ENCODE peak calls at places on chromosomes 2 and 18, in six cellular contexts. L is epithelial cell of esophagus; G is psoas muscle; W is CD4-positive, alpha-beta memory T cell; C is NCI-H748 treated with DMSO at 0.1 percent for 48 hours; M is NCI-H1436. V is an unnamed sample.

GRCh38 chr18:11962586-11962985 is 18.7 kb upstream of the IMPA2 start:
- DNase-seq in L (no peak), G (no peak), W (no peak), C (no peak), M (no peak), V (no peak)

GRCh38 chr2:171390941-171391516 is 42.8 kb downstream of the METTL8 start:
- DNase-seq in L (peak), G (no peak), W (no peak), C (no peak), M (no peak), V (peak)

GRCh38 chr2:96923810-96924774 is 54.2 kb upstream of the SEMA4C start:
- DNase-seq in L (no peak), G (no peak), W (peak), C (no peak), M (no peak), V (no peak)

GRCh38 chr2:71930073-71930681 is 217.5 kb downstream of the CYP26B1 start:
- DNase-seq in L (no peak), G (no peak), W (no peak), C (no peak), M (peak), V (no peak)

GRCh38 chr2:83115606-83116005 is 1343.5 kb downstream of the SUCLG1 start:
- DNase-seq in L (no peak), G (no peak), W (no peak), C (no peak), M (no peak), V (peak)

GRCh38 chr2:17245921-17246320 is 272.3 kb downstream of the RAD51AP2 start:
- DNase-seq in L (no peak), G (no peak), W (no peak), C (no peak), M (no peak), V (no peak)

GRCh38 chr2:200786423-200786822 is 25.3 kb upstream of the BZW1 start:
- DNase-seq in L (peak), G (no peak), W (no peak), C (peak), M (no peak), V (no peak)

GRCh38 chr18:5275872-5276271 is 19.7 kb downstream of the ZBTB14 start:
- DNase-seq in L (no peak), G (no peak), W (no peak), C (no peak), M (no peak), V (no peak)

GRCh38 chr2:223465793-223466192 is 136.4 kb downstream of the SCG2 start:
- DNase-seq in L (peak), G (peak), W (no peak), C (no peak), M (no peak), V (peak)

GRCh38 chr2:240454031-240454901 is 18.8 kb downstream of the GPC1 start:
- DNase-seq in L (no peak), G (peak), W (no peak), C (no peak), M (no peak), V (no peak)

GRCh38 chr2:176174850-176175728 is 13.4 kb upstream of the HOXD1 start:
- DNase-seq in L (no peak), G (no peak), W (no peak), C (no peak), M (no peak), V (no peak)

GRCh38 chr2:135882415-135882814 is 6.2 kb upstream of the MCM6 start:
- DNase-seq in L (no peak), G (no peak), W (no peak), C (no peak), M (no peak), V (no peak)

GRCh38 chr2:36539631-36540030 is 58.3 kb downstream of the FEZ2 start:
- DNase-seq in L (peak), G (no peak), W (no peak), C (no peak), M (no peak), V (peak)

GRCh38 chr2:136243638-136244557 is 125.9 kb upstream of the CXCR4 start:
- DNase-seq in L (no peak), G (no peak), W (no peak), C (no peak), M (no peak), V (no peak)

GRCh38 chr2:235719146-235719942 is 225.5 kb downstream of the AGAP1 start:
- DNase-seq in L (no peak), G (no peak), W (no peak), C (no peak), M (no peak), V (no peak)

GRCh38 chr2:219461669-219462068 is 27.0 kb downstream of the SPEG start:
- DNase-seq in L (no peak), G (no peak), W (no peak), C (no peak), M (no peak), V (no peak)

GRCh38 chr2:96553176-96553956 is 16.8 kb downstream of the ARID5A start:
- DNase-seq in L (no peak), G (no peak), W (no peak), C (no peak), M (no peak), V (no peak)

GRCh38 chr2:80259292-80259691 is 45.3 kb downstream of the LRRTM1 start:
- DNase-seq in L (no peak), G (no peak), W (no peak), C (no peak), M (no peak), V (no peak)

GRCh38 chr18:62844850-62845643 is 129.7 kb downstream of the PHLPP1 start:
- DNase-seq in L (no peak), G (no peak), W (no peak), C (no peak), M (no peak), V (no peak)

GRCh38 chr2:159755014-159755413 is 42.7 kb downstream of the MARCHF7 start:
- DNase-seq in L (no peak), G (no peak), W (no peak), C (no peak), M (no peak), V (no peak)

GRCh38 chr2:178449700-178450573 is 1.0 kb downstream of the PRKRA start:
- DNase-seq in L (peak), G (no peak), W (peak), C (no peak), M (no peak), V (peak)

GRCh38 chr2:148065936-148066335 is 45.0 kb downstream of the MBD5 start:
- DNase-seq in L (no peak), G (no peak), W (no peak), C (no peak), M (no peak), V (peak)

GRCh38 chr2:23002234-23002633 is 382.7 kb upstream of the KLHL29 start:
- DNase-seq in L (no peak), G (no peak), W (no peak), C (no peak), M (no peak), V (no peak)

GRCh38 chr2:148896116-148896515 is 21.1 kb downstream of the KIF5C start:
- DNase-seq in L (no peak), G (no peak), W (no peak), C (no peak), M (no peak), V (no peak)

GRCh38 chr2:105521176-105521575 is 122.3 kb upstream of the FHL2 start:
- DNase-seq in L (peak), G (no peak), W (peak), C (no peak), M (peak), V (no peak)

GRCh38 chr2:121735520-121736074 is 1.1 kb downstream of the NIFK start:
- DNase-seq in L (peak), G (no peak), W (peak), C (no peak), M (no peak), V (peak)

GRCh38 chr2:81195774-81196382 is 891.3 kb upstream of the LRRTM1 start:
- DNase-seq in L (no peak), G (no peak), W (no peak), C (no peak), M (no peak), V (no peak)

GRCh38 chr2:20525041-20526035 is 78.5 kb downstream of the RHOB start:
- DNase-seq in L (peak), G (peak), W (no peak), C (no peak), M (peak), V (no peak)

GRCh38 chr18:57728941-57729511 is 74.1 kb downstream of the ATP8B1 start:
- DNase-seq in L (peak), G (no peak), W (no peak), C (no peak), M (no peak), V (peak)

GRCh38 chr2:6442252-6442651 is 423.5 kb downstream of the CMPK2 start:
- DNase-seq in L (no peak), G (no peak), W (no peak), C (no peak), M (no peak), V (no peak)

GRCh38 chr2:190881480-190882326 is 1.1 kb downstream of the GLS start:
- DNase-seq in L (peak), G (peak), W (peak), C (peak), M (peak), V (peak)